ENCODE peak calls at places on chromosomes 13 and 19, in five cellular contexts. A is PC-9, D is Peyer's patch, C is retinal pigment epithelial cell, P is fibroblast of pulmonary artery. T is an unnamed sample.

GRCh38 chr19:21617740-21618339 is 112.4 kb downstream of the ZNF429 start:
- DNase-seq in A (no peak), D (no peak), C (no peak), P (no peak), T (no peak)

GRCh38 chr13:18998389-18998788 is 183.2 kb downstream of the TUBA3C start:
- DNase-seq in A (no peak), D (no peak), C (no peak), P (no peak), T (no peak)

GRCh38 chr19:46481187-46481586 is 9.8 kb upstream of the PNMA8A start:
- DNase-seq in A (no peak), D (no peak), C (no peak), P (peak; percentile 51), T (peak; percentile 86)

GRCh38 chr19:42443944-42444398 is 1.2 kb upstream of the CXCL17 start:
- DNase-seq in A (no peak), D (no peak), C (no peak), P (no peak), T (no peak)

GRCh38 chr19:3367572-3368440 is 1.4 kb downstream of the NFIC start:
- DNase-seq in A (no peak), D (no peak), C (no peak), P (no peak), T (no peak)

GRCh38 chr13:95250961-95251360 is 50.3 kb downstream of the ABCC4 start:
- DNase-seq in A (no peak), D (no peak), C (no peak), P (no peak), T (no peak)

GRCh38 chr13:32791545-32792172 is 205.4 kb downstream of the PDS5B start:
- DNase-seq in A (no peak), D (no peak), C (no peak), P (no peak), T (no peak)

GRCh38 chr13:46728777-46729176 is 68.2 kb downstream of the ESD start:
- DNase-seq in A (no peak), D (no peak), C (no peak), P (peak; percentile 12), T (no peak)

GRCh38 chr13:112605531-112605990 is 17.6 kb upstream of the TUBGCP3 start:
- DNase-seq in A (no peak), D (no peak), C (no peak), P (no peak), T (no peak)

GRCh38 chr13:105016266-105016665 is 1519.2 kb downstream of the EFNB2 start:
- DNase-seq in A (no peak), D (no peak), C (no peak), P (no peak), T (no peak)

GRCh38 chr13:33101835-33102234 is 85.6 kb downstream of the KL start:
- DNase-seq in A (no peak), D (no peak), C (no peak), P (no peak), T (no peak)

GRCh38 chr19:16337809-16338469 is 13.3 kb downstream of the KLF2 start:
- DNase-seq in A (no peak), D (no peak), C (no peak), P (no peak), T (no peak)

GRCh38 chr19:19627442-19627715 is 641 bp downstream of the LPAR2 start:
- DNase-seq in A (no peak), D (no peak), C (no peak), P (no peak), T (no peak)

GRCh38 chr13:99941911-99942310 is 29.7 kb downstream of the ZIC5 start:
- DNase-seq in A (no peak), D (no peak), C (no peak), P (no peak), T (no peak)

GRCh38 chr13:34555988-34556387 is 386.1 kb upstream of the NBEA start:
- DNase-seq in A (no peak), D (no peak), C (peak; percentile 39), P (no peak), T (no peak)

GRCh38 chr19:43337737-43338136 is 15.7 kb upstream of the CD177 start:
- DNase-seq in A (no peak), D (no peak), C (no peak), P (no peak), T (no peak)

GRCh38 chr13:76846363-76846762 is 39.8 kb downstream of the KCTD12 start:
- DNase-seq in A (no peak), D (no peak), C (no peak), P (no peak), T (peak; percentile 64)

GRCh38 chr19:10611907-10612306 is 13.4 kb upstream of the SLC44A2 start:
- DNase-seq in A (no peak), D (no peak), C (no peak), P (no peak), T (peak; percentile 22)

GRCh38 chr13:32471187-32471922 is 43.4 kb upstream of the N4BP2L1 start:
- DNase-seq in A (no peak), D (no peak), C (no peak), P (peak; percentile 88), T (peak; percentile 73)

GRCh38 chr19:5447700-5448311 is 7.4 kb upstream of the ZNRF4 start:
- DNase-seq in A (no peak), D (no peak), C (no peak), P (no peak), T (no peak)

GRCh38 chr13:73870970-73871935 is 263.0 kb downstream of the KLF12 start:
- DNase-seq in A (no peak), D (no peak), C (no peak), P (peak; percentile 94), T (peak; percentile 83)

GRCh38 chr13:105363747-105364177 is 1171.7 kb downstream of the EFNB2 start:
- DNase-seq in A (no peak), D (no peak), C (no peak), P (peak; percentile 14), T (no peak)

GRCh38 chr19:39303373-39304184 is 7.4 kb downstream of the IFNL1 start:
- DNase-seq in A (no peak), D (no peak), C (no peak), P (no peak), T (no peak)

GRCh38 chr19:4062576-4063368 is 3.9 kb downstream of the ZBTB7A start:
- DNase-seq in A (no peak), D (no peak), C (no peak), P (no peak), T (no peak)

GRCh38 chr19:19558055-19558454 is 20.0 kb downstream of the CILP2 start:
- DNase-seq in A (no peak), D (no peak), C (no peak), P (no peak), T (no peak)

GRCh38 chr19:51715850-51716249 is 7.9 kb downstream of the HAS1 start:
- DNase-seq in A (no peak), D (no peak), C (no peak), P (no peak), T (no peak)

GRCh38 chr19:1474765-1475351 is 4.2 kb downstream of the C19orf25 start:
- DNase-seq in A (no peak), D (no peak), C (no peak), P (no peak), T (no peak)

GRCh38 chr19:18659281-18660050 is 22.6 kb downstream of the KLHL26 start:
- DNase-seq in A (no peak), D (no peak), C (no peak), P (peak; percentile 43), T (peak; percentile 58)

GRCh38 chr19:32018014-32018413 is 327.4 kb upstream of the ZNF507 start:
- DNase-seq in A (no peak), D (no peak), C (peak; percentile 54), P (no peak), T (no peak)

GRCh38 chr19:3949997-3950859 is 17.4 kb downstream of the NMRK2 start:
- DNase-seq in A (no peak), D (no peak), C (no peak), P (no peak), T (no peak)

GRCh38 chr19:58393725-58394033 is 1.8 kb upstream of the RNF225 start:
- DNase-seq in A (no peak), D (no peak), C (no peak), P (no peak), T (no peak)

GRCh38 chr13:79645569-79645968 is 164.6 kb downstream of the NDFIP2 start:
- DNase-seq in A (no peak), D (no peak), C (no peak), P (no peak), T (no peak)

GRCh38 chr13:45974500-45974899 is 78.0 kb downstream of the ZC3H13 start:
- DNase-seq in A (no peak), D (no peak), C (no peak), P (no peak), T (no peak)

GRCh38 chr13:79936368-79937136 is 404.4 kb downstream of the SPRY2 start:
- DNase-seq in A (peak; percentile 63), D (no peak), C (peak; percentile 100), P (peak; percentile 99), T (peak; percentile 100)

DNA sequence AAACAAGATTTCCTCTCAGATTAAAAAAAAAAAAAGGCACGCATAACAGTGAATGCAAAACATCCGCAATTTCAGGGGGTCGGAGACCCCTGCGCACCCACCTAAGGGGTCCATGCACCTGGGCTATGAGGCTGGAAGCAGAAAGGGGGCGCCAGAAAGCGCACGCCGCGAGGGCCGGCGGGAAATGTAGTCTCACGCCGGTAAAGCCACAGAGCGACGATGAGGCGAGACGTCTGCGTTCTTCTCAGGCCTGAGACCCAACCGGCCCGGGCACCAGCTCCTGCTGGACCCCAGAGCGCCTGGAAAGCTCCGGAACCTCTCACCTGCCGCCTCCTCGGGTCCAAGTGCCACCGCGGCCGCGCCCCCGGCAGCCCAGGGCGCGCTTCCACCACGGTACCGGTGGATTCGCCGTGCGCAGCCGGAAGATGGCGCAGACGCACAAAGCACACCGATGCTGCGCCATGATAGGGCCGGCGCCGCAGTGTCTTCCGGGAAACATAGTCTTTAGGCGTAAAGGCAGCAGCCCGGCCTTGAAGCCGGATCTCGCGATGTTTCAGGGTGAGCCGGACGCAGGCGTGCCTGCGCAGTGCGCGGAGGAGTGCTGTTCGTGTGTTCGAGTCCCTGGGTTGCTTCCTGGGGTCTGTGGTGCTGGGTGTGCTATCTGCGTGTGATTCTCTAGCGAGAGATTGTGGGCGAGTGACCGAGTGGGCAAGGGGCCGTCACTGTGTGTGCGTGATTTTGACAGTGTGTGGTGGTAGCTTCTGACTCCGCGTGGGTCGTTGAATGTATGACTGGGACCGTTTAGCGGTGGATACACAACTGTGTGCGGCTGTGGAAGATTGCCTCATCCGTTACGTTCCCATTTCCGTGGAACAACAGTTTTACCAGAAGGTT is at the start of gene ZNF582:
- DNase-seq in A (peak; percentile 89), D (peak; percentile 95), C (peak; percentile 88), P (peak; percentile 98), T (peak; percentile 96)
- TF ChIP-seq CTCF in A (peak; percentile 89), D (peak; percentile 37), C (peak; percentile 84), P (peak; percentile 73), T (peak; percentile 86)

GRCh38 chr13:38970380-38971051 is 20.1 kb downstream of the STOML3 start:
- DNase-seq in A (no peak), D (no peak), C (no peak), P (no peak), T (no peak)
- TF ChIP-seq CTCF in A (peak; percentile 36), D (no peak), C (no peak), P (no peak), T (no peak)

GRCh38 chr19:6801397-6802086 is 29.0 kb downstream of the VAV1 start:
- DNase-seq in A (peak; percentile 66), D (peak; percentile 92), C (no peak), P (peak; percentile 26), T (no peak)
- TF ChIP-seq CTCF in A (no peak), D (no peak), C (no peak), P (no peak), T (no peak)

DNA sequence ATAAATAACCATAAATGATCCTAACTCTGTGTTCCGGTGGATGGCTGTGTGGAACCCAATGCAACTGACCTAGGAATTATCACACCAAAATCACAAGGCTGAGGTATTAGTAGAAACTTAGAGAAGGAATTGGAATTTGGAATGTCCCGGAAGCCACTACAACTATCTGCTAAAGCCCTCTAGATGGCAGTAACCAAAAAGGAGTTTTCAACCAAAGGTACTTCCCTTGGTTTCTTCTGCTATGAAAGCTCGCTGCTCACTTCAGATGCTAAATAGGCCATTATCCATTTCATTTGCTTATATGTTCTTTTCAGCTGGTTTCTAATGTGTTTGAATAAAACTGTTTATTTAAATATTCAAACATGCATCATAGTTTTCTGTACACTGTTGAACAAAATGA is 1589.1 kb upstream of the SPRY2 start:
- DNase-seq in A (no peak), D (no peak), C (peak; percentile 24), P (peak; percentile 34), T (no peak)
- TF ChIP-seq CTCF in A (peak; percentile 48), D (no peak), C (peak; percentile 71), P (peak; percentile 45), T (no peak)